ENCODE peak calls at places on chromosome 16, in five cellular contexts. K is tibial nerve; H is T follicular helper cell; J is CD8-positive, alpha-beta memory T cell; X is astrocyte of the hippocampus. B is an unnamed sample.

GRCh38 chr16:46765050-46765449 is 16.9 kb upstream of the MYLK3 start:
- DNase-seq in H (no peak), X (peak), J (no peak), K (no peak), B (no peak)

GRCh38 chr16:75457485-75458021 is 6.9 kb downstream of the TMEM170A start:
- DNase-seq in K (no peak), X (no peak), H (no peak), J (no peak), B (no peak)

GRCh38 chr16:58456193-58456592 is 43.8 kb upstream of the NDRG4 start:
- DNase-seq in J (no peak), K (no peak), H (no peak), X (no peak), B (no peak)

GRCh38 chr16:53132406-53132805 is 77.6 kb downstream of the CHD9 start:
- DNase-seq in J (no peak), X (no peak), H (no peak), K (no peak), B (no peak)

GRCh38 chr16:72162105-72162680 is 9.8 kb downstream of the PMFBP1 start:
- DNase-seq in H (no peak), X (peak), J (no peak), K (no peak), B (no peak)

GRCh38 chr16:86079185-86079885 is 180.4 kb downstream of the IRF8 start:
- DNase-seq in X (no peak), K (no peak), H (no peak), J (no peak), B (no peak)

GRCh38 chr16:49463529-49463928 is 89.9 kb downstream of the C16orf78 start:
- DNase-seq in K (no peak), J (peak), H (peak), X (no peak), B (peak)

GRCh38 chr16:24208710-24209109 is 47.4 kb upstream of the CACNG3 start:
- DNase-seq in H (no peak), J (no peak), X (peak), K (no peak), B (no peak)

GRCh38 chr16:78163772-78164391 is 64.4 kb downstream of the WWOX start:
- DNase-seq in K (no peak), J (no peak), X (no peak), H (no peak), B (no peak)

GRCh38 chr16:49793244-49793643 is 62.7 kb downstream of the ZNF423 start:
- DNase-seq in K (no peak), X (no peak), H (no peak), J (no peak), B (no peak)

GRCh38 chr16:49858200-49859129 is 2.6 kb upstream of the ZNF423 start:
- DNase-seq in H (no peak), J (no peak), K (no peak), X (peak), B (no peak)

GRCh38 chr16:86557587-86557986 is 2.6 kb upstream of the MTHFSD start:
- DNase-seq in J (no peak), H (no peak), X (no peak), K (no peak), B (no peak)

GRCh38 chr16:23948949-23949392 is 113.2 kb downstream of the PRKCB start:
- DNase-seq in H (peak), K (no peak), J (peak), X (no peak), B (peak)

GRCh38 chr16:30606004-30606403 is 4.2 kb downstream of the ZNF689 start:
- DNase-seq in J (no peak), K (no peak), X (no peak), H (no peak), B (no peak)

GRCh38 chr16:78817442-78817829 is 718.0 kb downstream of the WWOX start:
- DNase-seq in H (no peak), J (no peak), X (peak), K (no peak), B (no peak)

GRCh38 chr16:89700649-89701424 is 668 bp downstream of the SPATA2L start:
- DNase-seq in K (no peak), J (peak), X (peak), H (peak), B (peak)

GRCh38 chr16:81456523-81457325 is 12.1 kb downstream of the CMIP start:
- DNase-seq in K (no peak), X (no peak), H (no peak), J (no peak), B (no peak)

GRCh38 chr16:58481226-58481869 is 18.6 kb upstream of the NDRG4 start:
- DNase-seq in J (no peak), K (no peak), H (no peak), X (no peak), B (no peak)

B was measured in activated gamma-delta T cell treated with Interleukin-2 at 50 U/mL for 16 hours.